ENCODE peak calls at places on chromosomes 1 and 21, in eight cellular contexts. B is heart left ventricle; X is H54; M is hippocampal formation; Z is renal cortical epithelial cell; C is stimulated activated CD8-positive, alpha-beta memory T cell treated with anti-CD3 and anti-CD28 coated beads, Interleukin-4, amount 100 ng/mL, for 24 hours; I is BE2C; G is central memory CD8-positive, alpha-beta T cell. V is an unnamed sample.

GRCh38 chr1:45557422-45557944 is 6.9 kb downstream of the AKR1A1 start:
- DNase-seq in B (no peak), X (no peak), M (no peak), Z (peak; percentile 25), C (no peak), I (no peak), G (no peak), V (no peak)

GRCh38 chr1:85555867-85556577 is 24.5 kb upstream of the CCN1 start:
- DNase-seq in B (no peak), X (no peak), M (no peak), Z (no peak), C (no peak), I (no peak), G (no peak), V (no peak)

GRCh38 chr1:5822266-5822665 is 170.0 kb downstream of the NPHP4 start:
- DNase-seq in B (no peak), X (no peak), M (no peak), Z (no peak), C (no peak), I (no peak), G (no peak), V (no peak)

GRCh38 chr1:193589597-193590040 is 403.2 kb upstream of the B3GALT2 start:
- DNase-seq in B (peak; percentile 19), X (no peak), M (no peak), Z (no peak), C (no peak), I (no peak), G (no peak), V (no peak)

GRCh38 chr21:26224351-26224750 is 53.8 kb upstream of the APP start:
- DNase-seq in B (no peak), X (no peak), M (no peak), Z (peak; percentile 52), C (no peak), I (no peak), G (no peak), V (no peak)

GRCh38 chr1:3651939-3652537 is at the start of gene TP73:
- DNase-seq in B (no peak), X (no peak), M (no peak), Z (no peak), C (no peak), I (peak; percentile 47), G (no peak), V (peak; percentile 58)

GRCh38 chr1:211920602-211921226 is 90.2 kb upstream of the LPGAT1 start:
- DNase-seq in B (no peak), X (no peak), M (no peak), Z (peak; percentile 34), C (no peak), I (no peak), G (no peak), V (no peak)

GRCh38 chr1:22111620-22112019 is 31.3 kb downstream of the WNT4 start:
- DNase-seq in B (no peak), X (peak; percentile 50), M (no peak), Z (no peak), C (no peak), I (no peak), G (no peak), V (no peak)

GRCh38 chr1:70706381-70707173 is 295.5 kb downstream of the CTH start:
- DNase-seq in B (no peak), X (no peak), M (no peak), Z (no peak), C (no peak), I (no peak), G (no peak), V (peak; percentile 44)

GRCh38 chr21:45147473-45148315 is 73.3 kb downstream of the ADARB1 start:
- DNase-seq in B (no peak), X (no peak), M (no peak), Z (no peak), C (no peak), I (no peak), G (no peak), V (no peak)

GRCh38 chr1:222898191-222898527 is 83.3 kb downstream of the DISP1 start:
- DNase-seq in B (no peak), X (no peak), M (no peak), Z (no peak), C (no peak), I (no peak), G (no peak), V (no peak)

GRCh38 chr1:237795558-237795957 is 95.2 kb downstream of the ZP4 start:
- DNase-seq in B (no peak), X (no peak), M (no peak), Z (no peak), C (no peak), I (no peak), G (no peak), V (no peak)

GRCh38 chr21:33797565-33797964 is 118.0 kb downstream of the ATP5PO start:
- DNase-seq in B (no peak), X (no peak), M (no peak), Z (no peak), C (no peak), I (no peak), G (no peak), V (no peak)

GRCh38 chr1:45906883-45907282 is 103.5 kb downstream of the MAST2 start:
- DNase-seq in B (no peak), X (no peak), M (no peak), Z (no peak), C (no peak), I (no peak), G (no peak), V (no peak)

GRCh38 chr1:243943671-243944428 is 93.8 kb upstream of the AKT3 start:
- DNase-seq in B (no peak), X (no peak), M (no peak), Z (peak; percentile 93), C (no peak), I (no peak), G (no peak), V (no peak)

GRCh38 chr1:207362962-207363858 is 41.7 kb downstream of the CD55 start:
- DNase-seq in B (no peak), X (no peak), M (no peak), Z (peak; percentile 21), C (no peak), I (no peak), G (no peak), V (no peak)

GRCh38 chr1:111202366-111202706 is 1.9 kb upstream of the DENND2D start:
- DNase-seq in B (no peak), X (no peak), M (no peak), Z (no peak), C (no peak), I (no peak), G (no peak), V (no peak)

GRCh38 chr1:75461808-75462325 is 149.0 kb downstream of the SLC44A5 start:
- DNase-seq in B (no peak), X (no peak), M (no peak), Z (no peak), C (no peak), I (no peak), G (no peak), V (no peak)

GRCh38 chr1:234897365-234897699 is 231.3 kb downstream of the TOMM20 start:
- DNase-seq in B (no peak), X (no peak), M (no peak), Z (no peak), C (no peak), I (no peak), G (no peak), V (no peak)

GRCh38 chr1:244397086-244397485 is 54.6 kb downstream of the ADSS2 start:
- DNase-seq in B (no peak), X (no peak), M (no peak), Z (no peak), C (no peak), I (no peak), G (no peak), V (no peak)

GRCh38 chr1:240310226-240310925 is 218.7 kb downstream of the FMN2 start:
- DNase-seq in B (no peak), X (no peak), M (no peak), Z (peak; percentile 3), C (no peak), I (no peak), G (no peak), V (no peak)

GRCh38 chr1:119605686-119606085 is 42.4 kb downstream of the ZNF697 start:
- DNase-seq in B (no peak), X (no peak), M (no peak), Z (no peak), C (no peak), I (no peak), G (no peak), V (no peak)

GRCh38 chr1:165389609-165390008 is 33.1 kb upstream of the LMX1A start:
- DNase-seq in B (no peak), X (no peak), M (no peak), Z (no peak), C (no peak), I (no peak), G (no peak), V (no peak)

V was measured in glutamatergic neuron.